ENCODE peak calls at places on chromosomes 12 and 14, in ten cellular contexts. One of them, this sample, is unnamed.

GRCh38 chr12:575129-575502 is 88.1 kb downstream of the NINJ2 start:
- DNase-seq in stimulated activated CD8-positive, alpha-beta memory T cell treated with anti-CD3 and anti-CD28 coated beads, Interleukin-7, amount 100 ng/mL, for 1 hour: no peak
- DNase-seq in T-helper 1 cell: no peak
- DNase-seq in germinal center: no peak
- DNase-seq in kidney glomerular epithelial cell: no peak
- DNase-seq in fibroblast of lung: no peak
- DNase-seq in GDM1: no peak
- DNase-seq in thoracic aorta: no peak
- DNase-seq in C1 segment of cervical spinal cord: no peak
- DNase-seq in OCI-LY7: no peak
- DNase-seq in this sample: no peak

GRCh38 chr12:130049666-130050065 is 112.6 kb upstream of the FZD10 start:
- DNase-seq in stimulated activated CD8-positive, alpha-beta memory T cell treated with anti-CD3 and anti-CD28 coated beads, Interleukin-7, amount 100 ng/mL, for 1 hour: no peak
- DNase-seq in T-helper 1 cell: no peak
- DNase-seq in germinal center: no peak
- DNase-seq in kidney glomerular epithelial cell: no peak
- DNase-seq in fibroblast of lung: no peak
- DNase-seq in GDM1: no peak
- DNase-seq in thoracic aorta: no peak
- DNase-seq in C1 segment of cervical spinal cord: no peak
- DNase-seq in OCI-LY7: no peak
- DNase-seq in this sample: no peak

GRCh38 chr14:90608281-90608680 is 207.9 kb downstream of the TTC7B start:
- DNase-seq in stimulated activated CD8-positive, alpha-beta memory T cell treated with anti-CD3 and anti-CD28 coated beads, Interleukin-7, amount 100 ng/mL, for 1 hour: no peak
- DNase-seq in T-helper 1 cell: no peak
- DNase-seq in germinal center: no peak
- DNase-seq in kidney glomerular epithelial cell: no peak
- DNase-seq in fibroblast of lung: no peak
- DNase-seq in GDM1: no peak
- DNase-seq in thoracic aorta: no peak
- DNase-seq in C1 segment of cervical spinal cord: no peak
- DNase-seq in OCI-LY7: no peak
- DNase-seq in this sample: no peak

GRCh38 chr14:36653412-36653811 is 8.2 kb upstream of the PAX9 start:
- DNase-seq in stimulated activated CD8-positive, alpha-beta memory T cell treated with anti-CD3 and anti-CD28 coated beads, Interleukin-7, amount 100 ng/mL, for 1 hour: no peak
- DNase-seq in T-helper 1 cell: no peak
- DNase-seq in germinal center: no peak
- DNase-seq in kidney glomerular epithelial cell: no peak
- DNase-seq in fibroblast of lung: no peak
- DNase-seq in GDM1: no peak
- DNase-seq in thoracic aorta: no peak
- DNase-seq in C1 segment of cervical spinal cord: no peak
- DNase-seq in OCI-LY7: no peak
- DNase-seq in this sample: no peak

GRCh38 chr14:22598896-22599244 is 770 bp downstream of the ABHD4 start:
- DNase-seq in stimulated activated CD8-positive, alpha-beta memory T cell treated with anti-CD3 and anti-CD28 coated beads, Interleukin-7, amount 100 ng/mL, for 1 hour: no peak
- DNase-seq in T-helper 1 cell: peak
- DNase-seq in germinal center: peak
- DNase-seq in kidney glomerular epithelial cell: peak
- DNase-seq in fibroblast of lung: peak
- DNase-seq in GDM1: no peak
- DNase-seq in thoracic aorta: no peak
- DNase-seq in C1 segment of cervical spinal cord: no peak
- DNase-seq in OCI-LY7: peak
- DNase-seq in this sample: peak

GRCh38 chr14:94045101-94045500 is 19.0 kb downstream of the OTUB2 start:
- DNase-seq in stimulated activated CD8-positive, alpha-beta memory T cell treated with anti-CD3 and anti-CD28 coated beads, Interleukin-7, amount 100 ng/mL, for 1 hour: no peak
- DNase-seq in T-helper 1 cell: no peak
- DNase-seq in germinal center: no peak
- DNase-seq in kidney glomerular epithelial cell: no peak
- DNase-seq in fibroblast of lung: no peak
- DNase-seq in GDM1: no peak
- DNase-seq in thoracic aorta: no peak
- DNase-seq in C1 segment of cervical spinal cord: no peak
- DNase-seq in OCI-LY7: no peak
- DNase-seq in this sample: no peak

GRCh38 chr14:54440454-54440853 is 720 bp downstream of the CNIH1 start:
- DNase-seq in stimulated activated CD8-positive, alpha-beta memory T cell treated with anti-CD3 and anti-CD28 coated beads, Interleukin-7, amount 100 ng/mL, for 1 hour: no peak
- DNase-seq in T-helper 1 cell: no peak
- DNase-seq in germinal center: no peak
- DNase-seq in kidney glomerular epithelial cell: peak
- DNase-seq in fibroblast of lung: peak
- DNase-seq in GDM1: no peak
- DNase-seq in thoracic aorta: no peak
- DNase-seq in C1 segment of cervical spinal cord: no peak
- DNase-seq in OCI-LY7: peak
- DNase-seq in this sample: no peak

GRCh38 chr14:104227806-104228205 is 89.4 kb downstream of the KIF26A start:
- DNase-seq in stimulated activated CD8-positive, alpha-beta memory T cell treated with anti-CD3 and anti-CD28 coated beads, Interleukin-7, amount 100 ng/mL, for 1 hour: no peak
- DNase-seq in T-helper 1 cell: peak
- DNase-seq in germinal center: no peak
- DNase-seq in kidney glomerular epithelial cell: no peak
- DNase-seq in fibroblast of lung: no peak
- DNase-seq in GDM1: no peak
- DNase-seq in thoracic aorta: no peak
- DNase-seq in C1 segment of cervical spinal cord: no peak
- DNase-seq in OCI-LY7: peak
- DNase-seq in this sample: no peak

GRCh38 chr14:105055334-105055733 is 9.9 kb downstream of the GPR132 start:
- DNase-seq in stimulated activated CD8-positive, alpha-beta memory T cell treated with anti-CD3 and anti-CD28 coated beads, Interleukin-7, amount 100 ng/mL, for 1 hour: no peak
- DNase-seq in T-helper 1 cell: no peak
- DNase-seq in germinal center: no peak
- DNase-seq in kidney glomerular epithelial cell: no peak
- DNase-seq in fibroblast of lung: no peak
- DNase-seq in GDM1: no peak
- DNase-seq in thoracic aorta: no peak
- DNase-seq in C1 segment of cervical spinal cord: no peak
- DNase-seq in OCI-LY7: no peak
- DNase-seq in this sample: no peak

This sample was measured in GM19239.